ENCODE peak calls at places on chromosomes 12 and 14, in ten cellular contexts. W is ovary; X is cardiac muscle cell; Z is fibroblast of lung; S is naive thymus-derived CD4-positive, alpha-beta T cell; R is neural progenitor cell; P is PC-3; G is heart right ventricle; B is right cardiac atrium; A is heart left ventricle. E is an unnamed sample.

GRCh38 chr12:132444957-132445883 is 44.7 kb upstream of the FBRSL1 start:
- DNase-seq in W (no peak), X (no peak), Z (no peak), S (peak; percentile 85), R (peak; percentile 69), P (no peak), G (no peak), B (no peak), A (peak; percentile 46), E (peak; percentile 80)

GRCh38 chr12:114274131-114274530 is 131.8 kb downstream of the TBX5 start:
- DNase-seq in W (no peak), X (no peak), Z (no peak), S (no peak), R (no peak), P (no peak), G (no peak), B (no peak), A (no peak), E (no peak)

GRCh38 chr12:120678572-120678971 is 8.4 kb upstream of the MLEC start:
- DNase-seq in W (no peak), X (no peak), Z (no peak), S (no peak), R (no peak), P (no peak), G (no peak), B (no peak), A (no peak), E (no peak)

GRCh38 chr12:143964-144649 is 69.8 kb downstream of the SLC6A12 start:
- DNase-seq in W (no peak), X (no peak), Z (peak; percentile 44), S (no peak), R (peak; percentile 42), P (peak; percentile 18), G (no peak), B (no peak), A (no peak), E (no peak)

GRCh38 chr12:56271031-56271430 is 4.3 kb downstream of the COQ10A start:
- DNase-seq in W (no peak), X (peak; percentile 38), Z (peak; percentile 16), S (no peak), R (peak; percentile 52), P (peak; percentile 49), G (peak; percentile 21), B (no peak), A (no peak), E (no peak)

GRCh38 chr12:29317556-29318363 is 63.2 kb downstream of the ERGIC2 start:
- DNase-seq in W (no peak), X (peak; percentile 63), Z (peak; percentile 40), S (peak; percentile 64), R (peak; percentile 74), P (peak; percentile 96), G (peak; percentile 65), B (peak; percentile 49), A (peak; percentile 57), E (peak; percentile 9)

GRCh38 chr12:17829813-17830212 is 260.2 kb downstream of the RERGL start:
- DNase-seq in W (no peak), X (no peak), Z (no peak), S (no peak), R (no peak), P (no peak), G (no peak), B (no peak), A (no peak), E (no peak)

GRCh38 chr14:99674064-99674650 is 9.9 kb upstream of the CYP46A1 start:
- DNase-seq in W (no peak), X (no peak), Z (no peak), S (no peak), R (no peak), P (no peak), G (no peak), B (no peak), A (no peak), E (no peak)

GRCh38 chr12:122021822-122022392 is at the start of gene BCL7A:
- DNase-seq in W (peak; percentile 81), X (peak; percentile 86), Z (peak; percentile 74), S (peak; percentile 70), R (peak; percentile 88), P (peak; percentile 76), G (peak; percentile 64), B (peak; percentile 65), A (peak; percentile 74), E (peak; percentile 42)

GRCh38 chr12:116919247-116919671 is 8.5 kb downstream of the FBXW8 start:
- DNase-seq in W (no peak), X (no peak), Z (no peak), S (no peak), R (no peak), P (no peak), G (no peak), B (no peak), A (no peak), E (no peak)

GRCh38 chr14:70638416-70638815 is 3.3 kb upstream of the TTC9 start:
- DNase-seq in W (no peak), X (no peak), Z (no peak), S (no peak), R (no peak), P (no peak), G (no peak), B (no peak), A (no peak), E (no peak)
- H3K4me1 ChIP-seq in W (peaks cover 3% of the 10 kb centered on the region), X (no peaks in the 10 kb centered on the region), Z (no peaks in the 10 kb centered on the region), S (peaks cover 13% of the 10 kb centered on the region), R (peaks cover 8% of the 10 kb centered on the region), P (peaks cover 17% of the 10 kb centered on the region), G (peaks cover 15% of the 10 kb centered on the region), B (no peaks in the 10 kb centered on the region), A (peaks cover 17% of the 10 kb centered on the region), E (peaks cover 11% of the 10 kb centered on the region)

GRCh38 chr14:106605548-106606448 is 1079.4 kb downstream of the TMEM121 start:
- DNase-seq in W (no peak), X (no peak), Z (no peak), S (peak; percentile 73), R (no peak), P (no peak), G (no peak), B (peak; percentile 21), A (no peak), E (peak; percentile 75)
- H3K9me3 ChIP-seq in W (no peaks in the 10 kb centered on the region), X (peaks cover 2% of the 10 kb centered on the region), Z (no peaks in the 10 kb centered on the region), S (no peaks in the 10 kb centered on the region), R (peaks cover 18% of the 10 kb centered on the region), P (no peaks in the 10 kb centered on the region), G (no peaks in the 10 kb centered on the region), B (no peaks in the 10 kb centered on the region), A (no peaks in the 10 kb centered on the region), E (no peaks in the 10 kb centered on the region)

DNA sequence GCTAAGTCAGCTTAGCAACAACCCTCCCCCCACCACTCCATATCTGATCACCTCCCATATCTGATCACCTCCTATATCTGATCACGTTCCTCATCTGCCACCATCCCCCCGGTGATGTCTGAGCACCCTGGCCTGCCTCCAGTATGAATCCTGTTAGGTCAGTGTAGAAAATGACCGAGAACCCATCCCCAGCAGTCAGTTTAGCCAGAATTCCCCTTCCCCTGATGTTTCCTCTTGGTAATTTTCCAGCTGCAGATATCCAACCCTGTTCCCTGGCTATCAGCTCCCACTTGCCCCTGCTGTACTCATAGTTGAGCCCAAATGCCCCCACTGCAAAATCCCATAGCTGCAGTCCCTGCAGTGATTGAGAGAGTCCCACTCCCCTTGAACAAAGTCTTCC is 12.5 kb downstream of the SELPLG start:
- DNase-seq in W (no peak), X (no peak), Z (no peak), S (no peak), R (no peak), P (no peak), G (no peak), B (no peak), A (no peak), E (no peak)
- H3K4me1 ChIP-seq in W (no peaks in the 10 kb centered on the region), X (no peaks in the 10 kb centered on the region), Z (no peaks in the 10 kb centered on the region), S (peaks cover 55% of the 10 kb centered on the region), R (peaks cover 8% of the 10 kb centered on the region), P (peaks cover 11% of the 10 kb centered on the region), G (peaks cover 26% of the 10 kb centered on the region), B (no peaks in the 10 kb centered on the region), A (peaks cover 71% of the 10 kb centered on the region), E (peaks cover 76% of the 10 kb centered on the region)

GRCh38 chr14:61140872-61141271 is 140.3 kb downstream of the TMEM30B start:
- DNase-seq in W (no peak), X (peak; percentile 79), Z (peak; percentile 99), S (no peak), R (no peak), P (peak; percentile 95), G (no peak), B (no peak), A (no peak), E (no peak)
- H3K9me3 ChIP-seq in W (no peaks in the 10 kb centered on the region), X (no peaks in the 10 kb centered on the region), Z (no peaks in the 10 kb centered on the region), S (peaks cover 15% of the 10 kb centered on the region), R (peaks cover 13% of the 10 kb centered on the region), P (peaks cover 21% of the 10 kb centered on the region), G (no peaks in the 10 kb centered on the region), B (peaks cover 2% of the 10 kb centered on the region), A (peaks cover 5% of the 10 kb centered on the region), E (no peaks in the 10 kb centered on the region)

GRCh38 chr12:97946701-97947100 is 484.1 kb downstream of the RMST start:
- DNase-seq in W (no peak), X (no peak), Z (no peak), S (no peak), R (no peak), P (no peak), G (no peak), B (no peak), A (no peak), E (no peak)
- H3K4me1 ChIP-seq in W (no peaks in the 10 kb centered on the region), X (no peaks in the 10 kb centered on the region), Z (no peaks in the 10 kb centered on the region), S (no peaks in the 10 kb centered on the region), R (peaks cover 6% of the 10 kb centered on the region), P (no peaks in the 10 kb centered on the region), G (no peaks in the 10 kb centered on the region), B (no peaks in the 10 kb centered on the region), A (no peaks in the 10 kb centered on the region), E (no peaks in the 10 kb centered on the region)

GRCh38 chr12:34361721-34362316 is 339.5 kb downstream of the ALG10 start:
- DNase-seq in W (no peak), X (no peak), Z (no peak), S (no peak), R (no peak), P (no peak), G (no peak), B (no peak), A (no peak), E (no peak)

GRCh38 chr12:34357791-34358190 is 335.5 kb downstream of the ALG10 start:
- DNase-seq in W (no peak), X (no peak), Z (no peak), S (no peak), R (no peak), P (no peak), G (no peak), B (no peak), A (no peak), E (no peak)

GRCh38 chr12:34356233-34356987 is 334.1 kb downstream of the ALG10 start:
- DNase-seq in W (no peak), X (no peak), Z (no peak), S (no peak), R (no peak), P (peak; percentile 27), G (no peak), B (no peak), A (no peak), E (no peak)

GRCh38 chr12:34354239-34355200 is 332.2 kb downstream of the ALG10 start:
- DNase-seq in W (no peak), X (no peak), Z (no peak), S (no peak), R (no peak), P (no peak), G (no peak), B (no peak), A (no peak), E (no peak)

GRCh38 chr12:34358198-34358597 is 335.9 kb downstream of the ALG10 start:
- DNase-seq in W (no peak), X (no peak), Z (no peak), S (no peak), R (no peak), P (no peak), G (no peak), B (no peak), A (no peak), E (no peak)
- H3K9me3 ChIP-seq in W (no peaks in the 10 kb centered on the region), X (no peaks in the 10 kb centered on the region), Z (no peaks in the 10 kb centered on the region), S (peaks cover 68% of the 10 kb centered on the region), R (no peaks in the 10 kb centered on the region), P (no peaks in the 10 kb centered on the region), G (no peaks in the 10 kb centered on the region), B (no peaks in the 10 kb centered on the region), A (peaks cover 2% of the 10 kb centered on the region), E (no peaks in the 10 kb centered on the region)

E was measured in CD8-positive, alpha-beta memory T cell.